ENCODE peak calls at places on chromosomes 16 and 17, in five cellular contexts. I is IMR-90, D is OCI-LY7, W is fibroblast of lung, R is mesenchymal stem cell. H is an unnamed sample.
A peak's percentile ranks its signal among the peaks of the same experiment; 100 is the strongest.

GRCh38 chr17:81337449-81337848 is 42.3 kb upstream of the SLC38A10 start:
- DNase-seq in W (no peak), R (no peak), D (no peak), I (no peak), H (no peak)

GRCh38 chr17:82175166-82175565 is 37.5 kb downstream of the CCDC57 start:
- DNase-seq in R (no peak), W (no peak), I (no peak), D (no peak), H (no peak)

GRCh38 chr16:48106445-48106844 is 49.3 kb downstream of the ABCC12 start:
- DNase-seq in D (no peak), I (no peak), R (no peak), W (no peak), H (no peak)

GRCh38 chr16:69564845-69565610 is 738 bp upstream of the NFAT5 start:
- DNase-seq in D (peak; percentile 18), I (no peak), R (peak; percentile 30), W (peak; percentile 32), H (no peak)

GRCh38 chr16:82027629-82028035 is 7.4 kb upstream of the HSD17B2 start:
- DNase-seq in R (no peak), I (no peak), D (no peak), W (no peak), H (no peak)

GRCh38 chr16:31868701-31869167 is 4.9 kb upstream of the ZNF267 start:
- DNase-seq in D (peak; percentile 80), I (peak; percentile 72), R (peak; percentile 76), W (peak; percentile 78), H (peak; percentile 85)

GRCh38 chr16:65101009-65101408 is 20.9 kb downstream of the CDH11 start:
- DNase-seq in W (no peak), I (peak; percentile 15), R (no peak), D (no peak), H (no peak)

GRCh38 chr17:44095647-44096496 is 25.3 kb downstream of the G6PC3 start:
- DNase-seq in W (peak; percentile 92), R (peak; percentile 99), I (peak; percentile 93), D (no peak), H (peak; percentile 76)

GRCh38 chr16:1088295-1089170 is 7.5 kb downstream of the C1QTNF8 start:
- DNase-seq in R (no peak), W (no peak), I (no peak), D (no peak), H (no peak)

DNA sequence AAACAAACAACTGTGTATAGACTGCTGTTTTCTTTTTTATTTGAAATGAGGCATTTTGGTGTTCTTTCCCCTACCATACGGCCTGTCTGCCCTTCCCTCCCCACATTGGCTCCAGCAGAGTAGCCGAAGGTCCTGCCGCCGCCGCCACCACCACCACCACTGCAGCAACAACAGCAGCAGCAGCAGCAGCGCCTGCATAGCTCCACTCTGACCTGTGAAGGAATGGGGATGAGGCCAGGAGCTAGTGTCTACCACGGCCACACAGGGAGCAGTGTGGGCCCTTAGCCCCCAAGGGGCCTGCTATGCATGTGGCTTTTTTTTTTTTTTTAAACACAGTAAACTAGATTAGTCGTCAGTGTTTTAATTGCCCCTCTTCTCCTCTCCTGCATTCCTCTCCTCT is 5.6 kb upstream of the CDK5R1 start:
- DNase-seq in D (no peak), I (no peak), W (no peak), R (no peak), H (no peak)
- H3K4me1 ChIP-seq in D (peaks cover 36% of the 10 kb centered on the region), I (peaks cover 1% of the 10 kb centered on the region), W (peaks cover 5% of the 10 kb centered on the region), R (peaks cover 12% of the 10 kb centered on the region), H (no peaks in the 10 kb centered on the region)

GRCh38 chr16:90048737-90049330 is 28.3 kb downstream of the PRDM7 start:
- DNase-seq in I (no peak), R (no peak), W (no peak), D (no peak), H (no peak)

GRCh38 chr16:90046122-90046970 is 27.1 kb upstream of the DBNDD1 start:
- DNase-seq in W (no peak), D (no peak), I (no peak), R (no peak), H (no peak)

GRCh38 chr16:90048347-90048722 is 28.8 kb downstream of the PRDM7 start:
- DNase-seq in I (no peak), D (no peak), R (no peak), W (no peak), H (no peak)

GRCh38 chr16:90047714-90048346 is 28.6 kb upstream of the DBNDD1 start:
- DNase-seq in R (no peak), I (no peak), W (no peak), D (no peak), H (peak; percentile 41)

DNA sequence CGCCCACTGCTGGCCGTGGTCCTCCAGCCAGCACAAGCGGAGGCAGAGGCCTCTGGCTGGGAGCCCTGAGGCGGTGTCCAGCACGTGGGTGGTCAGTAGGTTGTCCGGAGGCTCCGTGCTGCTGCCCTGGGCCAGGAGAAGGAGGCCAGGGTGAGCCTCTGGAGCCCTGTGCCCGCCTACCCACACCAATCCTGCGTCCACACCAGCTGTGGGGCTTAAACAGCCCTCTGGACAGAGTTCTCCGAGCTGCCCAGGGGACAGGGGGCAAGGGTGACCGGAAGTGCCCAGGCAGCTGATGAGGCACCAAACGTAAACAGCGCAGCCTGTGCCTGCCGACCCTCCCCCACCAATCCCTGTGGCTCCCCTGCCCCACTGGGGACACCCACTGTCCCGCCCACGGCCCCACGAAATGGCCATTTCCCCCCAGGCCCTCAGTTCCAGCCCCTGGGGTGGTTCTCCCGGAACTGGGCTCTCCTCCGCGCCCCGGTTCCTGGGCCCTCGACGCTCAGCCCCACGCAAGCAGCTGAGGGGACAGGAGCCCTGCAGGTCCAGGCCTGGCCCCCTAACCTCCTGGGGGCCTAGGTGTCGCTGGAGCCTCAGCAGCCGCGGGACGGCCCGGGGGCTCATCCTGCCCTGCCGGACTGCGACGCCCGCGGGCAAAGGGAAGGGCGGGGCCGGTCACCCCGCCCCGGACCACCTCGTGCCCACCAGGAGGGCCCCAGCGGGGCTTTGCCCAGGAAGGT is 27.9 kb upstream of the DBNDD1 start:
- DNase-seq in I (peak; percentile 58), D (no peak), W (peak; percentile 68), R (peak; percentile 41), H (peak; percentile 82)
- H3K27ac ChIP-seq in I (no peak overlapping the region), D (no peak overlapping the region), W (no peak overlapping the region), R (no peak overlapping the region), H (peak overlapping the region; percentile 80)

GRCh38 chr17:50634915-50635719 is 436 bp downstream of the ABCC3 start:
- DNase-seq in W (no peak), I (no peak), R (no peak), D (no peak), H (no peak)
- H3K4me3 ChIP-seq in W (peak overlapping the region; percentile 65), I (peak overlapping the region; percentile 62), R (peak overlapping the region; percentile 59), D (no peak overlapping the region), H (peak overlapping the region; percentile 37)

GRCh38 chr16:15635926-15636325 is 7.0 kb downstream of the MARF1 start:
- DNase-seq in I (no peak), D (no peak), R (no peak), W (no peak), H (no peak)

GRCh38 chr16:15641753-15642556 is 999 bp downstream of the MARF1 start:
- DNase-seq in R (peak; percentile 13), I (no peak), D (peak; percentile 29), W (no peak), H (no peak)

GRCh38 chr16:15636392-15636873 is 6.5 kb downstream of the MARF1 start:
- DNase-seq in R (no peak), I (no peak), D (peak; percentile 57), W (no peak), H (no peak)

GRCh38 chr16:15640966-15641365 is 2.0 kb downstream of the MARF1 start:
- DNase-seq in D (peak; percentile 17), W (no peak), I (no peak), R (no peak), H (no peak)

GRCh38 chr16:15639061-15639568 is 3.8 kb downstream of the MARF1 start:
- DNase-seq in I (no peak), W (no peak), D (peak; percentile 79), R (no peak), H (no peak)
- H3K4me1 ChIP-seq in I (peaks cover 5% of the 10 kb centered on the region), W (no peaks in the 10 kb centered on the region), D (peaks cover 69% of the 10 kb centered on the region), R (peaks cover 3% of the 10 kb centered on the region), H (no peaks in the 10 kb centered on the region)

GRCh38 chr16:4976611-4977145 is 18.5 kb downstream of the SEC14L5 start:
- DNase-seq in I (no peak), W (no peak), R (no peak), D (no peak), H (no peak)

GRCh38 chr16:4976079-4976478 is 17.9 kb downstream of the SEC14L5 start:
- DNase-seq in R (no peak), D (peak; percentile 96), I (no peak), W (no peak), H (no peak)

GRCh38 chr16:4970010-4970409 is 11.9 kb downstream of the SEC14L5 start:
- DNase-seq in R (no peak), D (peak; percentile 68), I (no peak), W (no peak), H (no peak)

GRCh38 chr16:4968879-4969278 is 10.7 kb downstream of the SEC14L5 start:
- DNase-seq in W (no peak), I (no peak), D (no peak), R (no peak), H (no peak)

GRCh38 chr16:4972938-4973587 is 14.9 kb downstream of the SEC14L5 start:
- DNase-seq in I (no peak), W (peak; percentile 35), R (peak; percentile 33), D (no peak), H (no peak)
- H3K27ac ChIP-seq in I (no peak overlapping the region), W (no peak overlapping the region), R (no peak overlapping the region), D (no peak overlapping the region), H (no peak overlapping the region)

DNA sequence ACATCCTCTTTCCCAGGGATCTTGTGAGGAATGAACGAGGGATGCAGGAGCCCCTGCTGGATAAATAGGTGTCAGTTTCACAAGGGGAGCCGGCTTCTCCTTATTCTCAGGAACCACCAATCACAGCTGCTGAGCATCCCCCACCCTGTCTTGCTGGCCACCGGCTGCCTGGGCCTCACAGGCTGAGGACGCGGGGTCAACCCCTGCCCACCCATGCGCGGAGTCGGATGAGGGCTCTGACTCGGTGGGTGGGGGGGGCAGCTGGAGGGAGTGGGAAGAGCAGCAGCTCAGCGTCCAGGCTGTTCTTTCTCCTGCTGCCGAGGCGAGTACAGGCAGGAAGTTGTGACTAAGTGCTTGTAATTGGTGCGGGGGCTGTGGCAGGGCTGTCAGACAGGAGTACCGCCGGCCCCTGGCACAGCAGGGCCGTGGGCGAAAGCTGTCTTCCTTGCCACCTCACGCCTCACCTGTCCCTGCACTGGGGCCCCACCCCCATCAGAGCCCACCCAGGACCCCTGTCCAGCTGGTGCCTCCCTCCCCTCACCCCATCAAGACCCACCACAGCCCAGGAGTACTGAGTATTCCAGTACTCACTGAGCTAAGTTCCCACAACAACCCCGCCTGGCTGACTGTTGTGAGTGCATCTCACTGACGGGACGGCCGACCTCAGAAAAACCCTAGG is 11.0 kb upstream of the DPEP1 start:
- DNase-seq in R (peak; percentile 91), W (peak; percentile 80), I (peak; percentile 91), D (peak; percentile 12), H (peak; percentile 40)
- H3K4me3 ChIP-seq in R (no peak overlapping the region), W (no peak overlapping the region), I (no peak overlapping the region), D (no peak overlapping the region), H (no peak overlapping the region)

H was measured in uterus.